ENCODE peak calls at places on chromosomes 5 and 9, in eight cellular contexts. S, Y, W, M, J, F, D and R are unnamed samples.

GRCh38 chr5:148921350-148921749 is 94.9 kb downstream of the ADRB2 start:
- DNase-seq in S (no peak), Y (no peak), W (no peak), M (no peak), J (no peak), F (no peak), D (no peak), R (no peak)

GRCh38 chr5:66894480-66895240 is 298.5 kb downstream of the MAST4 start:
- DNase-seq in S (no peak), Y (no peak), W (no peak), M (no peak), J (peak), F (no peak), D (no peak), R (no peak)

GRCh38 chr5:119190470-119190869 is 119.6 kb downstream of the DMXL1 start:
- DNase-seq in S (no peak), Y (no peak), W (no peak), M (no peak), J (no peak), F (no peak), D (no peak), R (no peak)

GRCh38 chr9:6566409-6567139 is 79.0 kb downstream of the GLDC start:
- DNase-seq in S (peak), Y (peak), W (peak), M (no peak), J (peak), F (peak), D (no peak), R (no peak)

GRCh38 chr5:150762216-150762615 is 3.4 kb upstream of the DCTN4 start:
- DNase-seq in S (no peak), Y (no peak), W (no peak), M (no peak), J (no peak), F (no peak), D (peak), R (no peak)

GRCh38 chr9:126020836-126021235 is 273.7 kb downstream of the PBX3 start:
- DNase-seq in S (no peak), Y (no peak), W (no peak), M (no peak), J (no peak), F (no peak), D (peak), R (no peak)

GRCh38 chr5:148840531-148840930 is 14.1 kb downstream of the ADRB2 start:
- DNase-seq in S (no peak), Y (no peak), W (no peak), M (no peak), J (no peak), F (no peak), D (no peak), R (no peak)

GRCh38 chr9:71909887-71910601 is 949 bp downstream of the ABHD17B start:
- DNase-seq in S (peak), Y (peak), W (peak), M (peak), J (peak), F (peak), D (peak), R (peak)

GRCh38 chr5:75113354-75113753 is 61.0 kb upstream of the GCNT4 start:
- DNase-seq in S (no peak), Y (no peak), W (no peak), M (no peak), J (no peak), F (no peak), D (no peak), R (no peak)

GRCh38 chr5:1553642-1554409 is 30.1 kb upstream of the LPCAT1 start:
- DNase-seq in S (no peak), Y (peak), W (no peak), M (no peak), J (no peak), F (no peak), D (no peak), R (no peak)

GRCh38 chr9:94250456-94250855 is 8.6 kb upstream of the ZNF169 start:
- DNase-seq in S (no peak), Y (no peak), W (no peak), M (peak), J (peak), F (no peak), D (no peak), R (peak)

GRCh38 chr9:78365979-78366697 is 69.2 kb downstream of the PSAT1 start:
- DNase-seq in S (no peak), Y (no peak), W (no peak), M (no peak), J (no peak), F (no peak), D (no peak), R (no peak)

GRCh38 chr9:137984005-137984404 is 106.4 kb downstream of the CACNA1B start:
- DNase-seq in S (no peak), Y (no peak), W (no peak), M (no peak), J (no peak), F (no peak), D (no peak), R (no peak)

GRCh38 chr5:131854134-131854533 is 57.3 kb upstream of the FNIP1 start:
- DNase-seq in S (no peak), Y (no peak), W (no peak), M (no peak), J (peak), F (no peak), D (no peak), R (no peak)

GRCh38 chr9:127340721-127341120 is 56.2 kb upstream of the SLC2A8 start:
- DNase-seq in S (no peak), Y (no peak), W (no peak), M (no peak), J (no peak), F (no peak), D (peak), R (no peak)

GRCh38 chr5:149271717-149272558 is at the start of gene AFAP1L1:
- DNase-seq in S (peak), Y (no peak), W (no peak), M (no peak), J (no peak), F (peak), D (peak), R (no peak)

GRCh38 chr9:18982246-18982589 is 50.8 kb downstream of the SAXO1 start:
- DNase-seq in S (no peak), Y (no peak), W (no peak), M (no peak), J (no peak), F (no peak), D (peak), R (no peak)

GRCh38 chr5:112136773-112137172 is 282.3 kb downstream of the EPB41L4A start:
- DNase-seq in S (no peak), Y (no peak), W (no peak), M (no peak), J (no peak), F (no peak), D (no peak), R (no peak)

GRCh38 chr5:158979749-158980521 is 119.8 kb downstream of the EBF1 start:
- DNase-seq in S (peak), Y (no peak), W (no peak), M (no peak), J (peak), F (peak), D (peak), R (no peak)

GRCh38 chr9:79565245-79565644 is 6.5 kb upstream of the TLE4 start:
- DNase-seq in S (no peak), Y (no peak), W (no peak), M (no peak), J (peak), F (no peak), D (no peak), R (no peak)

GRCh38 chr5:179416114-179416730 is 71.0 kb upstream of the ADAMTS2 start:
- DNase-seq in S (no peak), Y (no peak), W (no peak), M (no peak), J (no peak), F (no peak), D (no peak), R (peak)

GRCh38 chr9:86487222-86487841 is 133.1 kb upstream of the TUT7 start:
- DNase-seq in S (peak), Y (peak), W (no peak), M (no peak), J (peak), F (no peak), D (no peak), R (no peak)

GRCh38 chr5:177454397-177455035 is 7.9 kb downstream of the PRR7 start:
- DNase-seq in S (peak), Y (peak), W (peak), M (peak), J (peak), F (peak), D (peak), R (peak)

GRCh38 chr5:53438486-53439472 is 41.6 kb upstream of the FST start:
- DNase-seq in S (peak), Y (no peak), W (no peak), M (no peak), J (peak), F (no peak), D (no peak), R (no peak)

GRCh38 chr9:126097679-126098078 is 228.9 kb upstream of the MVB12B start:
- DNase-seq in S (no peak), Y (no peak), W (no peak), M (no peak), J (no peak), F (no peak), D (no peak), R (no peak)

GRCh38 chr5:168780888-168781287 is 201.7 kb upstream of the PANK3 start:
- DNase-seq in S (no peak), Y (no peak), W (no peak), M (no peak), J (no peak), F (no peak), D (no peak), R (no peak)

GRCh38 chr9:90706230-90706629 is 63.6 kb upstream of the DIRAS2 start:
- DNase-seq in S (no peak), Y (no peak), W (no peak), M (no peak), J (no peak), F (no peak), D (no peak), R (no peak)

GRCh38 chr5:134248271-134248670 is 22.4 kb upstream of the PPP2CA start:
- DNase-seq in S (no peak), Y (no peak), W (no peak), M (no peak), J (no peak), F (no peak), D (no peak), R (no peak)

GRCh38 chr5:7391688-7392400 is 4.1 kb upstream of the ADCY2 start:
- DNase-seq in S (no peak), Y (no peak), W (no peak), M (no peak), J (no peak), F (no peak), D (no peak), R (no peak)

GRCh38 chr5:14720236-14720923 is 55.9 kb downstream of the OTULIN start:
- DNase-seq in S (peak), Y (no peak), W (no peak), M (no peak), J (peak), F (no peak), D (no peak), R (no peak)

GRCh38 chr9:108885643-108886348 is 23.7 kb downstream of the ACTL7A start:
- DNase-seq in S (peak), Y (peak), W (no peak), M (no peak), J (peak), F (peak), D (no peak), R (no peak)

GRCh38 chr5:160263326-160263850 is 34.1 kb downstream of the FABP6 start:
- DNase-seq in S (no peak), Y (no peak), W (no peak), M (no peak), J (no peak), F (no peak), D (no peak), R (no peak)

GRCh38 chr9:123509646-123510045 is 153.6 kb downstream of the CRB2 start:
- DNase-seq in S (no peak), Y (no peak), W (no peak), M (no peak), J (no peak), F (no peak), D (no peak), R (no peak)

GRCh38 chr5:102811962-102812361 is 56.9 kb downstream of the PAM start:
- DNase-seq in S (no peak), Y (no peak), W (no peak), M (no peak), J (peak), F (no peak), D (no peak), R (no peak)

GRCh38 chr5:119323630-119324000 is 32.2 kb upstream of the TNFAIP8 start:
- DNase-seq in S (no peak), Y (no peak), W (no peak), M (no peak), J (peak), F (no peak), D (no peak), R (no peak)

GRCh38 chr5:1966461-1966860 is 83.7 kb upstream of the IRX4 start:
- DNase-seq in S (no peak), Y (no peak), W (no peak), M (no peak), J (no peak), F (no peak), D (no peak), R (no peak)

GRCh38 chr5:100853582-100853981 is 49.5 kb downstream of the ST8SIA4 start:
- DNase-seq in S (no peak), Y (no peak), W (no peak), M (no peak), J (no peak), F (no peak), D (no peak), R (no peak)

GRCh38 chr5:176161431-176161830 is 76.8 kb upstream of the SIMC1 start:
- DNase-seq in S (no peak), Y (no peak), W (no peak), M (no peak), J (no peak), F (no peak), D (no peak), R (no peak)

GRCh38 chr9:86281577-86282076 is 711 bp downstream of the ISCA1 start:
- DNase-seq in S (no peak), Y (no peak), W (no peak), M (no peak), J (no peak), F (no peak), D (no peak), R (no peak)